ENCODE peak calls at places on chromosomes 13 and 19, in ten cellular contexts. S is iris pigment epithelial cell; B is NCI-H1436; W is stimulated activated CD4-positive, alpha-beta T cell treated with anti-CD3 and anti-CD28 coated beads, Interleukin-4, amount 100 ng/mL, for 48 hours; K is AG08395; J is progenitor cell of endocrine pancreas; V is NCI-H510A treated with DMSO at 0.1 percent for 48 hours; R is skeletal muscle cell; F is activated CD4-positive, alpha-beta T cell treated with anti-CD3 and anti-CD28 coated beads, Interleukin-2, amount 50 U/mL, for 48 hours; C is cardiac muscle cell. H is an unnamed sample.

GRCh38 chr19:50513746-50514345 is at the start of gene ASPDH:
- DNase-seq in S (no peak), B (no peak), W (no peak), K (no peak), J (no peak), V (no peak), R (no peak), F (no peak), C (no peak), H (no peak)

GRCh38 chr19:35563207-35563829 is at the start of gene ATP4A:
- DNase-seq in S (no peak), B (no peak), W (no peak), K (no peak), J (no peak), V (no peak), R (no peak), F (no peak), C (no peak), H (no peak)

GRCh38 chr13:35768551-35768950 is 292.1 kb upstream of the MAB21L1 start:
- DNase-seq in S (peak), B (no peak), W (no peak), K (peak), J (no peak), V (no peak), R (peak), F (no peak), C (no peak), H (no peak)

GRCh38 chr19:44974809-44975347 is 19.7 kb downstream of the CLPTM1 start:
- DNase-seq in S (peak), B (no peak), W (no peak), K (no peak), J (no peak), V (no peak), R (no peak), F (no peak), C (no peak), H (no peak)

GRCh38 chr19:19034204-19034624 is 811 bp downstream of the ARMC6 start:
- DNase-seq in S (peak), B (peak), W (peak), K (peak), J (no peak), V (peak), R (no peak), F (peak), C (peak), H (peak)

GRCh38 chr13:20303636-20304035 is 71.5 kb upstream of the GJB6 start:
- DNase-seq in S (no peak), B (no peak), W (no peak), K (no peak), J (no peak), V (no peak), R (no peak), F (no peak), C (no peak), H (no peak)

GRCh38 chr19:2543463-2544442 is 67.8 kb downstream of the GADD45B start:
- DNase-seq in S (peak), B (peak), W (peak), K (peak), J (peak), V (peak), R (peak), F (peak), C (peak), H (peak)

GRCh38 chr19:45442927-45443461 is 19.3 kb upstream of the ERCC1 start:
- DNase-seq in S (no peak), B (no peak), W (no peak), K (no peak), J (no peak), V (no peak), R (no peak), F (peak), C (no peak), H (peak)

GRCh38 chr13:100773429-100773828 is 98.8 kb upstream of the TMTC4 start:
- DNase-seq in S (no peak), B (no peak), W (no peak), K (no peak), J (no peak), V (no peak), R (no peak), F (no peak), C (no peak), H (no peak)

GRCh38 chr13:110812111-110812868 is 98.8 kb downstream of the ING1 start:
- DNase-seq in S (peak), B (no peak), W (no peak), K (no peak), J (no peak), V (no peak), R (no peak), F (no peak), C (no peak), H (no peak)

GRCh38 chr13:97243915-97244820 is 22.0 kb downstream of the MBNL2 start:
- DNase-seq in S (no peak), B (no peak), W (no peak), K (no peak), J (no peak), V (no peak), R (no peak), F (no peak), C (no peak), H (no peak)

GRCh38 chr19:2986951-2987491 is 9.7 kb downstream of the TLE6 start:
- DNase-seq in S (no peak), B (no peak), W (no peak), K (no peak), J (peak), V (no peak), R (no peak), F (no peak), C (peak), H (peak)

GRCh38 chr13:33076451-33076992 is 60.3 kb downstream of the KL start:
- DNase-seq in S (no peak), B (no peak), W (no peak), K (no peak), J (no peak), V (no peak), R (no peak), F (no peak), C (no peak), H (no peak)

GRCh38 chr13:112106467-112107141 is 39.7 kb downstream of the SOX1 start:
- DNase-seq in S (no peak), B (no peak), W (no peak), K (no peak), J (no peak), V (no peak), R (no peak), F (no peak), C (no peak), H (peak)

GRCh38 chr13:42377640-42378382 is 105.9 kb downstream of the AKAP11 start:
- DNase-seq in S (peak), B (peak), W (no peak), K (no peak), J (no peak), V (no peak), R (no peak), F (no peak), C (no peak), H (no peak)

GRCh38 chr19:48102870-48103751 is 7.5 kb downstream of the PLA2G4C start:
- DNase-seq in S (peak), B (peak), W (peak), K (peak), J (peak), V (no peak), R (no peak), F (peak), C (peak), H (peak)

GRCh38 chr13:87798536-87798935 is 127.4 kb downstream of the SLITRK5 start:
- DNase-seq in S (no peak), B (no peak), W (no peak), K (no peak), J (no peak), V (no peak), R (no peak), F (no peak), C (no peak), H (no peak)

GRCh38 chr13:84607614-84608013 is 725.3 kb upstream of the SLITRK1 start:
- DNase-seq in S (peak), B (no peak), W (no peak), K (no peak), J (no peak), V (no peak), R (peak), F (no peak), C (no peak), H (no peak)

GRCh38 chr19:19372656-19373416 is 32.6 kb upstream of the GATAD2A start:
- DNase-seq in S (peak), B (no peak), W (no peak), K (peak), J (no peak), V (peak), R (no peak), F (peak), C (no peak), H (no peak)

GRCh38 chr13:112693831-112694497 is 4.1 kb downstream of the ATP11A start:
- DNase-seq in S (peak), B (no peak), W (no peak), K (peak), J (no peak), V (no peak), R (no peak), F (no peak), C (no peak), H (no peak)

GRCh38 chr19:33698576-33699435 is 77.1 kb downstream of the CHST8 start:
- DNase-seq in S (no peak), B (no peak), W (no peak), K (no peak), J (no peak), V (no peak), R (no peak), F (no peak), C (no peak), H (no peak)

GRCh38 chr19:12723643-12724426 is at the start of gene TNPO2:
- DNase-seq in S (peak), B (peak), W (peak), K (peak), J (peak), V (peak), R (no peak), F (peak), C (peak), H (peak)

GRCh38 chr19:4730740-4731171 is 7.1 kb upstream of the DPP9 start:
- DNase-seq in S (no peak), B (no peak), W (peak), K (peak), J (peak), V (no peak), R (no peak), F (peak), C (no peak), H (peak)

GRCh38 chr19:51462276-51462675 is 4.0 kb upstream of the SIGLEC8 start:
- DNase-seq in S (no peak), B (no peak), W (no peak), K (no peak), J (no peak), V (no peak), R (no peak), F (no peak), C (no peak), H (no peak)

GRCh38 chr19:39166571-39167391 is 30.0 kb upstream of the NCCRP1 start:
- DNase-seq in S (peak), B (no peak), W (no peak), K (no peak), J (no peak), V (peak), R (no peak), F (no peak), C (peak), H (no peak)

GRCh38 chr19:32224371-32225244 is 120.8 kb upstream of the ZNF507 start:
- DNase-seq in S (peak), B (no peak), W (peak), K (peak), J (peak), V (peak), R (no peak), F (peak), C (peak), H (peak)

GRCh38 chr13:75870397-75870801 is 234.3 kb downstream of the LMO7 start:
- DNase-seq in S (peak), B (peak), W (peak), K (peak), J (no peak), V (no peak), R (no peak), F (peak), C (peak), H (peak)

GRCh38 chr13:113816925-113817859 is 46.7 kb downstream of the GAS6 start:
- DNase-seq in S (peak), B (peak), W (peak), K (peak), J (peak), V (peak), R (peak), F (peak), C (peak), H (peak)

GRCh38 chr19:57771417-57771816 is 1.9 kb downstream of the ZNF586 start:
- DNase-seq in S (no peak), B (no peak), W (no peak), K (no peak), J (no peak), V (no peak), R (no peak), F (no peak), C (no peak), H (no peak)

GRCh38 chr13:80979035-80979641 is 638.2 kb upstream of the SPRY2 start:
- DNase-seq in S (peak), B (peak), W (no peak), K (peak), J (no peak), V (peak), R (peak), F (peak), C (peak), H (peak)

GRCh38 chr19:10390652-10391286 is 10.4 kb upstream of the TYK2 start:
- DNase-seq in S (peak), B (peak), W (peak), K (peak), J (peak), V (peak), R (no peak), F (peak), C (peak), H (peak)

H was measured in neural crest cell.